ENCODE peak calls at places on chromosomes 11 and 22, in six cellular contexts. B is EH, Y is GM13977, Z is RCC 7860, N is NCI-H2029 treated with DMSO at 0.1 percent for 48 hours, P is MV-4-11. V is an unnamed sample.

GRCh38 chr11:101346591-101346990 is 217.0 kb upstream of the PGR start:
- DNase-seq in B (peak), Y (no peak), Z (no peak), N (no peak), P (no peak), V (no peak)

GRCh38 chr11:126115253-126115540 is 52.5 kb upstream of the CDON start:
- DNase-seq in B (peak), Y (no peak), Z (peak), N (peak), P (no peak), V (no peak)

GRCh38 chr22:44711701-44712100 is 9.7 kb downstream of the PRR5 start:
- DNase-seq in B (no peak), Y (no peak), Z (no peak), N (no peak), P (no peak), V (no peak)

GRCh38 chr11:111512296-111513239 is at the start of gene BTG4:
- DNase-seq in B (peak), Y (peak), Z (no peak), N (no peak), P (no peak), V (no peak)

GRCh38 chr22:17943533-17944204 is 80.7 kb downstream of the MICAL3 start:
- DNase-seq in B (no peak), Y (no peak), Z (no peak), N (no peak), P (no peak), V (peak)

GRCh38 chr11:85627332-85627997 is at the start of gene DLG2:
- DNase-seq in B (peak), Y (no peak), Z (no peak), N (no peak), P (no peak), V (peak)

GRCh38 chr11:15073361-15074205 is at the start of gene CALCB:
- DNase-seq in B (peak), Y (peak), Z (no peak), N (peak), P (no peak), V (no peak)

GRCh38 chr11:60005360-60005759 is 11.6 kb upstream of the OOSP4B start:
- DNase-seq in B (no peak), Y (no peak), Z (no peak), N (no peak), P (no peak), V (no peak)

GRCh38 chr11:71463331-71464211 is 10.6 kb downstream of the NADSYN1 start:
- DNase-seq in B (no peak), Y (no peak), Z (no peak), N (no peak), P (no peak), V (no peak)